ENCODE peak calls at places on chromosomes 2 and 18, in eight cellular contexts. One of them, this sample, is unnamed.

GRCh38 chr2:181771355-181771754 is 91.0 kb upstream of the NEUROD1 start:
- DNase-seq in adrenal gland: no peak
- DNase-seq in T-helper 2 cell: no peak
- DNase-seq in retina: no peak
- DNase-seq in Peyer's patch: no peak
- DNase-seq in fibroblast of mammary gland: no peak
- DNase-seq in HS-5: no peak
- DNase-seq in NCI-H748 treated with DMSO at 0.1 percent for 48 hours: no peak
- DNase-seq in this sample: no peak

GRCh38 chr18:9483526-9483925 is 8.2 kb downstream of the RALBP1 start:
- DNase-seq in adrenal gland: no peak
- DNase-seq in T-helper 2 cell: no peak
- DNase-seq in retina: no peak
- DNase-seq in Peyer's patch: no peak
- DNase-seq in fibroblast of mammary gland: no peak
- DNase-seq in HS-5: no peak
- DNase-seq in NCI-H748 treated with DMSO at 0.1 percent for 48 hours: no peak
- DNase-seq in this sample: no peak

GRCh38 chr2:170162261-170162612 is 15.7 kb upstream of the MYO3B start:
- DNase-seq in adrenal gland: no peak
- DNase-seq in T-helper 2 cell: no peak
- DNase-seq in retina: no peak
- DNase-seq in Peyer's patch: no peak
- DNase-seq in fibroblast of mammary gland: peak; percentile 51
- DNase-seq in HS-5: peak; percentile 49
- DNase-seq in NCI-H748 treated with DMSO at 0.1 percent for 48 hours: no peak
- DNase-seq in this sample: no peak

GRCh38 chr2:196170202-196170680 is 1.1 kb downstream of the STK17B start:
- DNase-seq in adrenal gland: peak; percentile 26
- DNase-seq in T-helper 2 cell: peak; percentile 61
- DNase-seq in retina: no peak
- DNase-seq in Peyer's patch: peak; percentile 61
- DNase-seq in fibroblast of mammary gland: peak; percentile 79
- DNase-seq in HS-5: peak; percentile 49
- DNase-seq in NCI-H748 treated with DMSO at 0.1 percent for 48 hours: peak; percentile 29
- DNase-seq in this sample: peak; percentile 38

GRCh38 chr2:55138045-55138444 is 87.8 kb upstream of the RTN4 start:
- DNase-seq in adrenal gland: no peak
- DNase-seq in T-helper 2 cell: no peak
- DNase-seq in retina: no peak
- DNase-seq in Peyer's patch: no peak
- DNase-seq in fibroblast of mammary gland: no peak
- DNase-seq in HS-5: no peak
- DNase-seq in NCI-H748 treated with DMSO at 0.1 percent for 48 hours: no peak
- DNase-seq in this sample: no peak

GRCh38 chr2:20249170-20249569 is 24.2 kb upstream of the SDC1 start:
- DNase-seq in adrenal gland: no peak
- DNase-seq in T-helper 2 cell: no peak
- DNase-seq in retina: no peak
- DNase-seq in Peyer's patch: no peak
- DNase-seq in fibroblast of mammary gland: no peak
- DNase-seq in HS-5: no peak
- DNase-seq in NCI-H748 treated with DMSO at 0.1 percent for 48 hours: no peak
- DNase-seq in this sample: no peak

GRCh38 chr2:168343586-168343985 is 96.2 kb upstream of the STK39 start:
- DNase-seq in adrenal gland: peak; percentile 23
- DNase-seq in T-helper 2 cell: no peak
- DNase-seq in retina: no peak
- DNase-seq in Peyer's patch: no peak
- DNase-seq in fibroblast of mammary gland: peak; percentile 56
- DNase-seq in HS-5: no peak
- DNase-seq in NCI-H748 treated with DMSO at 0.1 percent for 48 hours: no peak
- DNase-seq in this sample: no peak

GRCh38 chr2:126884861-126885481 is 13.7 kb upstream of the TEX51 start:
- DNase-seq in adrenal gland: no peak
- DNase-seq in T-helper 2 cell: no peak
- DNase-seq in retina: no peak
- DNase-seq in Peyer's patch: no peak
- DNase-seq in fibroblast of mammary gland: no peak
- DNase-seq in HS-5: no peak
- DNase-seq in NCI-H748 treated with DMSO at 0.1 percent for 48 hours: no peak
- DNase-seq in this sample: no peak

GRCh38 chr2:140835079-140835478 is 1295.7 kb downstream of the LRP1B start:
- DNase-seq in adrenal gland: no peak
- DNase-seq in T-helper 2 cell: no peak
- DNase-seq in retina: no peak
- DNase-seq in Peyer's patch: no peak
- DNase-seq in fibroblast of mammary gland: no peak
- DNase-seq in HS-5: no peak
- DNase-seq in NCI-H748 treated with DMSO at 0.1 percent for 48 hours: no peak
- DNase-seq in this sample: no peak

GRCh38 chr2:30978044-30978443 is 160.2 kb downstream of the GALNT14 start:
- DNase-seq in adrenal gland: no peak
- DNase-seq in T-helper 2 cell: no peak
- DNase-seq in retina: no peak
- DNase-seq in Peyer's patch: no peak
- DNase-seq in fibroblast of mammary gland: no peak
- DNase-seq in HS-5: no peak
- DNase-seq in NCI-H748 treated with DMSO at 0.1 percent for 48 hours: no peak
- DNase-seq in this sample: no peak

GRCh38 chr2:20424300-20425290 is 22.3 kb upstream of the RHOB start:
- DNase-seq in adrenal gland: peak; percentile 60
- DNase-seq in T-helper 2 cell: no peak
- DNase-seq in retina: no peak
- DNase-seq in Peyer's patch: peak; percentile 55
- DNase-seq in fibroblast of mammary gland: peak; percentile 97
- DNase-seq in HS-5: peak; percentile 73
- DNase-seq in NCI-H748 treated with DMSO at 0.1 percent for 48 hours: no peak
- DNase-seq in this sample: peak; percentile 74

GRCh38 chr18:77130229-77131099 is 2.1 kb downstream of the MBP start:
- DNase-seq in adrenal gland: no peak
- DNase-seq in T-helper 2 cell: no peak
- DNase-seq in retina: no peak
- DNase-seq in Peyer's patch: no peak
- DNase-seq in fibroblast of mammary gland: no peak
- DNase-seq in HS-5: no peak
- DNase-seq in NCI-H748 treated with DMSO at 0.1 percent for 48 hours: no peak
- DNase-seq in this sample: peak; percentile 59

GRCh38 chr2:186903183-186903582 is 54.2 kb upstream of the ZSWIM2 start:
- DNase-seq in adrenal gland: no peak
- DNase-seq in T-helper 2 cell: no peak
- DNase-seq in retina: no peak
- DNase-seq in Peyer's patch: no peak
- DNase-seq in fibroblast of mammary gland: peak; percentile 30
- DNase-seq in HS-5: no peak
- DNase-seq in NCI-H748 treated with DMSO at 0.1 percent for 48 hours: no peak
- DNase-seq in this sample: no peak

GRCh38 chr2:237931205-237931721 is 35.6 kb upstream of the UBE2F start:
- DNase-seq in adrenal gland: no peak
- DNase-seq in T-helper 2 cell: no peak
- DNase-seq in retina: no peak
- DNase-seq in Peyer's patch: no peak
- DNase-seq in fibroblast of mammary gland: peak; percentile 49
- DNase-seq in HS-5: no peak
- DNase-seq in NCI-H748 treated with DMSO at 0.1 percent for 48 hours: no peak
- DNase-seq in this sample: no peak

GRCh38 chr2:236896677-236897076 is 189.0 kb upstream of the COPS8 start:
- DNase-seq in adrenal gland: no peak
- DNase-seq in T-helper 2 cell: no peak
- DNase-seq in retina: no peak
- DNase-seq in Peyer's patch: no peak
- DNase-seq in fibroblast of mammary gland: no peak
- DNase-seq in HS-5: no peak
- DNase-seq in NCI-H748 treated with DMSO at 0.1 percent for 48 hours: no peak
- DNase-seq in this sample: no peak

GRCh38 chr18:48868468-48869466 is 82.0 kb downstream of the SMAD7 start:
- DNase-seq in adrenal gland: no peak
- DNase-seq in T-helper 2 cell: peak; percentile 44
- DNase-seq in retina: no peak
- DNase-seq in Peyer's patch: peak; percentile 84
- DNase-seq in fibroblast of mammary gland: peak; percentile 17
- DNase-seq in HS-5: no peak
- DNase-seq in NCI-H748 treated with DMSO at 0.1 percent for 48 hours: no peak
- DNase-seq in this sample: no peak

GRCh38 chr2:86238354-86238753 is 39.1 kb downstream of the MRPL35 start:
- DNase-seq in adrenal gland: no peak
- DNase-seq in T-helper 2 cell: no peak
- DNase-seq in retina: no peak
- DNase-seq in Peyer's patch: peak; percentile 70
- DNase-seq in fibroblast of mammary gland: no peak
- DNase-seq in HS-5: no peak
- DNase-seq in NCI-H748 treated with DMSO at 0.1 percent for 48 hours: no peak
- DNase-seq in this sample: no peak

GRCh38 chr2:24435391-24436316 is 55.4 kb upstream of the NCOA1 start:
- DNase-seq in adrenal gland: peak; percentile 73
- DNase-seq in T-helper 2 cell: no peak
- DNase-seq in retina: peak; percentile 80
- DNase-seq in Peyer's patch: no peak
- DNase-seq in fibroblast of mammary gland: peak; percentile 68
- DNase-seq in HS-5: no peak
- DNase-seq in NCI-H748 treated with DMSO at 0.1 percent for 48 hours: no peak
- DNase-seq in this sample: no peak

GRCh38 chr2:9699139-9699823 is 68.5 kb upstream of the YWHAQ start:
- DNase-seq in adrenal gland: no peak
- DNase-seq in T-helper 2 cell: no peak
- DNase-seq in retina: no peak
- DNase-seq in Peyer's patch: no peak
- DNase-seq in fibroblast of mammary gland: peak; percentile 87
- DNase-seq in HS-5: peak; percentile 47
- DNase-seq in NCI-H748 treated with DMSO at 0.1 percent for 48 hours: no peak
- DNase-seq in this sample: no peak

GRCh38 chr2:126736133-126736874 is 80.3 kb downstream of the GYPC start:
- DNase-seq in adrenal gland: no peak
- DNase-seq in T-helper 2 cell: no peak
- DNase-seq in retina: no peak
- DNase-seq in Peyer's patch: no peak
- DNase-seq in fibroblast of mammary gland: no peak
- DNase-seq in HS-5: no peak
- DNase-seq in NCI-H748 treated with DMSO at 0.1 percent for 48 hours: no peak
- DNase-seq in this sample: no peak

GRCh38 chr2:9467687-9468086 is 6.7 kb upstream of the IAH1 start:
- DNase-seq in adrenal gland: peak; percentile 58
- DNase-seq in T-helper 2 cell: no peak
- DNase-seq in retina: no peak
- DNase-seq in Peyer's patch: no peak
- DNase-seq in fibroblast of mammary gland: no peak
- DNase-seq in HS-5: no peak
- DNase-seq in NCI-H748 treated with DMSO at 0.1 percent for 48 hours: no peak
- DNase-seq in this sample: no peak

GRCh38 chr2:219441451-219442205 is 7.0 kb downstream of the SPEG start:
- DNase-seq in adrenal gland: no peak
- DNase-seq in T-helper 2 cell: peak; percentile 19
- DNase-seq in retina: peak; percentile 64
- DNase-seq in Peyer's patch: peak; percentile 31
- DNase-seq in fibroblast of mammary gland: peak; percentile 26
- DNase-seq in HS-5: no peak
- DNase-seq in NCI-H748 treated with DMSO at 0.1 percent for 48 hours: peak; percentile 10
- DNase-seq in this sample: no peak

GRCh38 chr18:48904086-48904485 is 46.7 kb downstream of the SMAD7 start:
- DNase-seq in adrenal gland: no peak
- DNase-seq in T-helper 2 cell: no peak
- DNase-seq in retina: no peak
- DNase-seq in Peyer's patch: no peak
- DNase-seq in fibroblast of mammary gland: no peak
- DNase-seq in HS-5: no peak
- DNase-seq in NCI-H748 treated with DMSO at 0.1 percent for 48 hours: no peak
- DNase-seq in this sample: no peak

GRCh38 chr2:151198646-151199045 is 63.0 kb downstream of the RBM43 start:
- DNase-seq in adrenal gland: no peak
- DNase-seq in T-helper 2 cell: no peak
- DNase-seq in retina: no peak
- DNase-seq in Peyer's patch: no peak
- DNase-seq in fibroblast of mammary gland: peak; percentile 10
- DNase-seq in HS-5: no peak
- DNase-seq in NCI-H748 treated with DMSO at 0.1 percent for 48 hours: no peak
- DNase-seq in this sample: no peak

GRCh38 chr2:215712850-215713230 is 277.0 kb upstream of the FN1 start:
- DNase-seq in adrenal gland: no peak
- DNase-seq in T-helper 2 cell: no peak
- DNase-seq in retina: no peak
- DNase-seq in Peyer's patch: no peak
- DNase-seq in fibroblast of mammary gland: peak; percentile 76
- DNase-seq in HS-5: no peak
- DNase-seq in NCI-H748 treated with DMSO at 0.1 percent for 48 hours: no peak
- DNase-seq in this sample: no peak